ENCODE peak calls at places on chromosomes 6 and 20, in ten cellular contexts. One of them, this sample, is unnamed.

GRCh38 chr20:63495771-63496403 is 3.0 kb downstream of the EEF1A2 start:
- DNase-seq in pons: peak
- DNase-seq in hypothalamus: peak
- DNase-seq in T-cell: peak
- DNase-seq in NCI-H2081: no peak
- DNase-seq in HTR-8/SVneo: peak
- DNase-seq in Calu3: peak
- DNase-seq in activated naive CD4-positive, alpha-beta T cell: peak
- DNase-seq in effector CD8-positive, alpha-beta T cell: peak
- DNase-seq in T-helper 1 cell: peak
- DNase-seq in this sample: peak

GRCh38 chr6:12751694-12752304 is 35.2 kb downstream of the PHACTR1 start:
- DNase-seq in effector CD8-positive, alpha-beta T cell: no peak
- DNase-seq in T-helper 1 cell: no peak
- DNase-seq in activated naive CD4-positive, alpha-beta T cell: no peak
- DNase-seq in HTR-8/SVneo: peak
- DNase-seq in hypothalamus: no peak
- DNase-seq in T-cell: no peak
- DNase-seq in pons: peak
- DNase-seq in NCI-H2081: no peak
- DNase-seq in Calu3: peak
- DNase-seq in this sample: peak

GRCh38 chr6:40587240-40588069 is at the start of gene LRFN2:
- DNase-seq in NCI-H2081: peak
- DNase-seq in effector CD8-positive, alpha-beta T cell: peak
- DNase-seq in T-helper 1 cell: no peak
- DNase-seq in Calu3: peak
- DNase-seq in HTR-8/SVneo: peak
- DNase-seq in activated naive CD4-positive, alpha-beta T cell: peak
- DNase-seq in hypothalamus: peak
- DNase-seq in pons: peak
- DNase-seq in T-cell: peak
- DNase-seq in this sample: peak

GRCh38 chr20:50872562-50873288 is 58.5 kb downstream of the ADNP start:
- DNase-seq in pons: no peak
- DNase-seq in HTR-8/SVneo: no peak
- DNase-seq in NCI-H2081: no peak
- DNase-seq in activated naive CD4-positive, alpha-beta T cell: no peak
- DNase-seq in hypothalamus: no peak
- DNase-seq in T-helper 1 cell: no peak
- DNase-seq in T-cell: no peak
- DNase-seq in Calu3: no peak
- DNase-seq in effector CD8-positive, alpha-beta T cell: no peak
- DNase-seq in this sample: no peak

GRCh38 chr6:33985947-33986346 is 159.9 kb downstream of the GRM4 start:
- DNase-seq in effector CD8-positive, alpha-beta T cell: no peak
- DNase-seq in hypothalamus: no peak
- DNase-seq in T-helper 1 cell: no peak
- DNase-seq in NCI-H2081: no peak
- DNase-seq in T-cell: no peak
- DNase-seq in HTR-8/SVneo: no peak
- DNase-seq in Calu3: no peak
- DNase-seq in activated naive CD4-positive, alpha-beta T cell: no peak
- DNase-seq in pons: no peak
- DNase-seq in this sample: no peak

GRCh38 chr6:24982231-24982630 is 46.5 kb upstream of the RIPOR2 start:
- DNase-seq in hypothalamus: no peak
- DNase-seq in HTR-8/SVneo: no peak
- DNase-seq in activated naive CD4-positive, alpha-beta T cell: no peak
- DNase-seq in NCI-H2081: no peak
- DNase-seq in T-helper 1 cell: no peak
- DNase-seq in pons: no peak
- DNase-seq in effector CD8-positive, alpha-beta T cell: no peak
- DNase-seq in T-cell: no peak
- DNase-seq in Calu3: no peak
- DNase-seq in this sample: no peak

GRCh38 chr20:20802328-20802727 is 89.9 kb upstream of the RALGAPA2 start:
- DNase-seq in effector CD8-positive, alpha-beta T cell: no peak
- DNase-seq in NCI-H2081: no peak
- DNase-seq in Calu3: no peak
- DNase-seq in activated naive CD4-positive, alpha-beta T cell: no peak
- DNase-seq in pons: no peak
- DNase-seq in hypothalamus: no peak
- DNase-seq in T-cell: no peak
- DNase-seq in HTR-8/SVneo: no peak
- DNase-seq in T-helper 1 cell: no peak
- DNase-seq in this sample: no peak

GRCh38 chr6:165636415-165637048 is 26.5 kb downstream of the PDE10A start:
- DNase-seq in hypothalamus: no peak
- DNase-seq in T-cell: no peak
- DNase-seq in effector CD8-positive, alpha-beta T cell: no peak
- DNase-seq in HTR-8/SVneo: peak
- DNase-seq in NCI-H2081: no peak
- DNase-seq in T-helper 1 cell: no peak
- DNase-seq in activated naive CD4-positive, alpha-beta T cell: no peak
- DNase-seq in pons: no peak
- DNase-seq in Calu3: no peak
- DNase-seq in this sample: no peak

GRCh38 chr6:107977283-107977682 is 19.3 kb upstream of the SEC63 start:
- DNase-seq in effector CD8-positive, alpha-beta T cell: no peak
- DNase-seq in NCI-H2081: peak
- DNase-seq in HTR-8/SVneo: peak
- DNase-seq in hypothalamus: no peak
- DNase-seq in activated naive CD4-positive, alpha-beta T cell: no peak
- DNase-seq in Calu3: peak
- DNase-seq in pons: peak
- DNase-seq in T-helper 1 cell: no peak
- DNase-seq in T-cell: no peak
- DNase-seq in this sample: no peak

GRCh38 chr6:135179920-135180457 is 1.1 kb upstream of the MYB start:
- DNase-seq in T-helper 1 cell: no peak
- DNase-seq in hypothalamus: no peak
- DNase-seq in pons: no peak
- DNase-seq in NCI-H2081: no peak
- DNase-seq in T-cell: no peak
- DNase-seq in effector CD8-positive, alpha-beta T cell: no peak
- DNase-seq in Calu3: no peak
- DNase-seq in activated naive CD4-positive, alpha-beta T cell: no peak
- DNase-seq in HTR-8/SVneo: no peak
- DNase-seq in this sample: peak

GRCh38 chr6:152368761-152369624 is 268.2 kb downstream of the SYNE1 start:
- DNase-seq in effector CD8-positive, alpha-beta T cell: no peak
- DNase-seq in HTR-8/SVneo: no peak
- DNase-seq in activated naive CD4-positive, alpha-beta T cell: no peak
- DNase-seq in T-helper 1 cell: no peak
- DNase-seq in hypothalamus: no peak
- DNase-seq in NCI-H2081: no peak
- DNase-seq in Calu3: no peak
- DNase-seq in pons: peak
- DNase-seq in T-cell: no peak
- DNase-seq in this sample: no peak

GRCh38 chr6:38566295-38566694 is 73.4 kb downstream of the BTBD9 start:
- DNase-seq in HTR-8/SVneo: no peak
- DNase-seq in T-cell: no peak
- DNase-seq in effector CD8-positive, alpha-beta T cell: no peak
- DNase-seq in Calu3: no peak
- DNase-seq in hypothalamus: no peak
- DNase-seq in activated naive CD4-positive, alpha-beta T cell: no peak
- DNase-seq in NCI-H2081: no peak
- DNase-seq in pons: peak
- DNase-seq in T-helper 1 cell: no peak
- DNase-seq in this sample: no peak

GRCh38 chr20:11716239-11716944 is 201.3 kb upstream of the BTBD3 start:
- DNase-seq in Calu3: peak
- DNase-seq in NCI-H2081: no peak
- DNase-seq in effector CD8-positive, alpha-beta T cell: no peak
- DNase-seq in activated naive CD4-positive, alpha-beta T cell: no peak
- DNase-seq in T-cell: no peak
- DNase-seq in HTR-8/SVneo: peak
- DNase-seq in pons: no peak
- DNase-seq in T-helper 1 cell: no peak
- DNase-seq in hypothalamus: no peak
- DNase-seq in this sample: no peak

GRCh38 chr20:39886650-39887190 is 802.3 kb downstream of the MAFB start:
- DNase-seq in pons: peak
- DNase-seq in Calu3: no peak
- DNase-seq in activated naive CD4-positive, alpha-beta T cell: no peak
- DNase-seq in T-helper 1 cell: no peak
- DNase-seq in HTR-8/SVneo: no peak
- DNase-seq in effector CD8-positive, alpha-beta T cell: no peak
- DNase-seq in hypothalamus: no peak
- DNase-seq in NCI-H2081: no peak
- DNase-seq in T-cell: no peak
- DNase-seq in this sample: no peak

GRCh38 chr6:56204134-56204533 is 43.2 kb downstream of the COL21A1 start:
- DNase-seq in NCI-H2081: no peak
- DNase-seq in pons: no peak
- DNase-seq in effector CD8-positive, alpha-beta T cell: no peak
- DNase-seq in activated naive CD4-positive, alpha-beta T cell: no peak
- DNase-seq in Calu3: no peak
- DNase-seq in T-helper 1 cell: no peak
- DNase-seq in HTR-8/SVneo: no peak
- DNase-seq in hypothalamus: no peak
- DNase-seq in T-cell: no peak
- DNase-seq in this sample: no peak

GRCh38 chr6:46756469-46757205 is 9.9 kb downstream of the ANKRD66 start:
- DNase-seq in NCI-H2081: no peak
- DNase-seq in activated naive CD4-positive, alpha-beta T cell: no peak
- DNase-seq in Calu3: no peak
- DNase-seq in HTR-8/SVneo: peak
- DNase-seq in T-cell: no peak
- DNase-seq in pons: no peak
- DNase-seq in hypothalamus: no peak
- DNase-seq in effector CD8-positive, alpha-beta T cell: no peak
- DNase-seq in T-helper 1 cell: no peak
- DNase-seq in this sample: no peak

GRCh38 chr6:157800420-157801237 is 22.4 kb upstream of the SNX9 start:
- DNase-seq in HTR-8/SVneo: no peak
- DNase-seq in hypothalamus: no peak
- DNase-seq in effector CD8-positive, alpha-beta T cell: no peak
- DNase-seq in pons: no peak
- DNase-seq in T-helper 1 cell: no peak
- DNase-seq in NCI-H2081: no peak
- DNase-seq in T-cell: no peak
- DNase-seq in activated naive CD4-positive, alpha-beta T cell: no peak
- DNase-seq in Calu3: no peak
- DNase-seq in this sample: no peak

GRCh38 chr6:168908166-168908565 is 345.5 kb downstream of the THBS2 start:
- DNase-seq in Calu3: no peak
- DNase-seq in pons: no peak
- DNase-seq in hypothalamus: no peak
- DNase-seq in HTR-8/SVneo: no peak
- DNase-seq in T-helper 1 cell: no peak
- DNase-seq in effector CD8-positive, alpha-beta T cell: no peak
- DNase-seq in activated naive CD4-positive, alpha-beta T cell: no peak
- DNase-seq in T-cell: no peak
- DNase-seq in NCI-H2081: no peak
- DNase-seq in this sample: no peak

GRCh38 chr20:62876826-62877728 is 15.5 kb upstream of the TCFL5 start:
- DNase-seq in NCI-H2081: no peak
- DNase-seq in hypothalamus: no peak
- DNase-seq in HTR-8/SVneo: no peak
- DNase-seq in activated naive CD4-positive, alpha-beta T cell: no peak
- DNase-seq in effector CD8-positive, alpha-beta T cell: no peak
- DNase-seq in pons: no peak
- DNase-seq in T-cell: no peak
- DNase-seq in Calu3: no peak
- DNase-seq in T-helper 1 cell: no peak
- DNase-seq in this sample: no peak

GRCh38 chr6:160391419-160392116 is 43.4 kb downstream of the SLC22A3 start:
- DNase-seq in activated naive CD4-positive, alpha-beta T cell: no peak
- DNase-seq in T-cell: no peak
- DNase-seq in T-helper 1 cell: no peak
- DNase-seq in HTR-8/SVneo: no peak
- DNase-seq in pons: peak
- DNase-seq in hypothalamus: no peak
- DNase-seq in Calu3: peak
- DNase-seq in NCI-H2081: no peak
- DNase-seq in effector CD8-positive, alpha-beta T cell: no peak
- DNase-seq in this sample: no peak

GRCh38 chr6:158231551-158232444 is 63.6 kb downstream of the GTF2H5 start:
- DNase-seq in HTR-8/SVneo: peak
- DNase-seq in T-cell: peak
- DNase-seq in T-helper 1 cell: peak
- DNase-seq in NCI-H2081: peak
- DNase-seq in activated naive CD4-positive, alpha-beta T cell: peak
- DNase-seq in hypothalamus: peak
- DNase-seq in effector CD8-positive, alpha-beta T cell: peak
- DNase-seq in pons: peak
- DNase-seq in Calu3: peak
- DNase-seq in this sample: peak

GRCh38 chr6:21752054-21752811 is 158.7 kb downstream of the SOX4 start:
- DNase-seq in pons: no peak
- DNase-seq in hypothalamus: no peak
- DNase-seq in HTR-8/SVneo: no peak
- DNase-seq in activated naive CD4-positive, alpha-beta T cell: no peak
- DNase-seq in effector CD8-positive, alpha-beta T cell: no peak
- DNase-seq in Calu3: no peak
- DNase-seq in T-helper 1 cell: no peak
- DNase-seq in NCI-H2081: no peak
- DNase-seq in T-cell: no peak
- DNase-seq in this sample: no peak

GRCh38 chr20:38412877-38413577 is 22.1 kb downstream of the SNHG17 start:
- DNase-seq in NCI-H2081: no peak
- DNase-seq in hypothalamus: no peak
- DNase-seq in activated naive CD4-positive, alpha-beta T cell: no peak
- DNase-seq in T-cell: no peak
- DNase-seq in effector CD8-positive, alpha-beta T cell: no peak
- DNase-seq in pons: peak
- DNase-seq in Calu3: no peak
- DNase-seq in HTR-8/SVneo: no peak
- DNase-seq in T-helper 1 cell: no peak
- DNase-seq in this sample: no peak

GRCh38 chr6:12134581-12134980 is 122.5 kb downstream of the HIVEP1 start:
- DNase-seq in activated naive CD4-positive, alpha-beta T cell: no peak
- DNase-seq in hypothalamus: no peak
- DNase-seq in effector CD8-positive, alpha-beta T cell: no peak
- DNase-seq in HTR-8/SVneo: no peak
- DNase-seq in Calu3: no peak
- DNase-seq in T-helper 1 cell: no peak
- DNase-seq in T-cell: no peak
- DNase-seq in pons: no peak
- DNase-seq in NCI-H2081: no peak
- DNase-seq in this sample: no peak

GRCh38 chr6:20483902-20484497 is 50.3 kb upstream of the CDKAL1 start:
- DNase-seq in T-helper 1 cell: no peak
- DNase-seq in T-cell: no peak
- DNase-seq in activated naive CD4-positive, alpha-beta T cell: no peak
- DNase-seq in Calu3: no peak
- DNase-seq in pons: no peak
- DNase-seq in effector CD8-positive, alpha-beta T cell: no peak
- DNase-seq in NCI-H2081: peak
- DNase-seq in HTR-8/SVneo: no peak
- DNase-seq in hypothalamus: no peak
- DNase-seq in this sample: no peak

GRCh38 chr6:57423468-57423867 is 106.0 kb downstream of the PRIM2 start:
- DNase-seq in HTR-8/SVneo: no peak
- DNase-seq in activated naive CD4-positive, alpha-beta T cell: no peak
- DNase-seq in T-helper 1 cell: no peak
- DNase-seq in NCI-H2081: no peak
- DNase-seq in T-cell: no peak
- DNase-seq in effector CD8-positive, alpha-beta T cell: no peak
- DNase-seq in pons: no peak
- DNase-seq in Calu3: no peak
- DNase-seq in hypothalamus: no peak
- DNase-seq in this sample: no peak

GRCh38 chr6:11770546-11771466 is 7.8 kb downstream of the ADTRP start:
- DNase-seq in NCI-H2081: no peak
- DNase-seq in hypothalamus: no peak
- DNase-seq in pons: peak
- DNase-seq in HTR-8/SVneo: peak
- DNase-seq in effector CD8-positive, alpha-beta T cell: no peak
- DNase-seq in T-helper 1 cell: no peak
- DNase-seq in activated naive CD4-positive, alpha-beta T cell: no peak
- DNase-seq in Calu3: peak
- DNase-seq in T-cell: no peak
- DNase-seq in this sample: no peak

GRCh38 chr20:20732641-20733040 is 20.2 kb upstream of the RALGAPA2 start:
- DNase-seq in NCI-H2081: peak
- DNase-seq in Calu3: no peak
- DNase-seq in hypothalamus: no peak
- DNase-seq in activated naive CD4-positive, alpha-beta T cell: no peak
- DNase-seq in pons: no peak
- DNase-seq in effector CD8-positive, alpha-beta T cell: no peak
- DNase-seq in T-cell: no peak
- DNase-seq in T-helper 1 cell: no peak
- DNase-seq in HTR-8/SVneo: no peak
- DNase-seq in this sample: no peak

This sample was measured in naive thymus-derived CD4-positive, alpha-beta T cell.